ENCODE peak calls at places on chromosomes 16 and 17, in eight cellular contexts. L is CD4-positive, alpha-beta memory T cell; S is effector memory CD4-positive, alpha-beta T cell; P is neural progenitor cell; F is mesenchymal stem cell; A is tibial artery; Y is ovary; G is CD4-positive, CD25-positive, alpha-beta regulatory T cell. U is an unnamed sample. For H3K27me3, the result is how much of the 10 kb centered on the place peaks cover.

GRCh38 chr17:41785091-41785875 is 1.2 kb downstream of the JUP start:
- DNase-seq in F (peak), G (no peak), P (peak), A (no peak), L (no peak), S (no peak), Y (peak), U (peak)

GRCh38 chr17:9142772-9143494 is 121.6 kb downstream of the NTN1 start:
- DNase-seq in S (no peak), A (no peak), L (no peak), G (no peak), F (no peak), Y (no peak), P (no peak), U (peak)

GRCh38 chr17:20914658-20915057 is 128.2 kb downstream of the USP22 start:
- DNase-seq in F (no peak), Y (no peak), A (no peak), P (no peak), G (no peak), S (no peak), L (no peak), U (no peak)

GRCh38 chr16:27326738-27327585 is 13.2 kb downstream of the IL4R start:
- DNase-seq in Y (peak), L (peak), P (peak), A (peak), F (peak), S (peak), G (peak), U (peak)

GRCh38 chr17:75843577-75844529 is at the start of gene UNC13D:
- DNase-seq in Y (no peak), A (no peak), G (peak), S (peak), L (peak), P (no peak), F (no peak), U (peak)

GRCh38 chr16:87678618-87679017 is 76.3 kb downstream of the JPH3 start:
- DNase-seq in L (no peak), G (no peak), P (no peak), F (no peak), Y (no peak), S (no peak), A (no peak), U (no peak)

GRCh38 chr16:63230383-63230782 is 1194.1 kb upstream of the CDH8 start:
- DNase-seq in P (no peak), F (no peak), G (no peak), L (no peak), A (no peak), Y (no peak), S (no peak), U (no peak)

GRCh38 chr17:80002242-80002641 is 33.4 kb downstream of the TBC1D16 start:
- DNase-seq in Y (no peak), S (no peak), L (no peak), A (no peak), F (no peak), P (no peak), G (no peak), U (no peak)

GRCh38 chr16:19912445-19913305 is 28.0 kb upstream of the GPRC5B start:
- DNase-seq in A (no peak), L (no peak), S (no peak), G (no peak), P (no peak), Y (no peak), F (peak), U (no peak)

GRCh38 chr16:81261049-81261648 is 22.7 kb downstream of the BCO1 start:
- DNase-seq in Y (no peak), G (peak), A (no peak), P (no peak), S (no peak), F (no peak), L (peak), U (peak)

GRCh38 chr17:65531508-65532431 is 29.7 kb downstream of the AXIN2 start:
- DNase-seq in Y (peak), G (no peak), F (peak), L (no peak), S (no peak), P (peak), A (peak), U (peak)

GRCh38 chr16:67659675-67660563 is at the start of gene ACD:
- DNase-seq in F (peak), S (peak), A (peak), Y (peak), G (peak), P (peak), L (peak), U (peak)

GRCh38 chr16:10520869-10521578 is 59.4 kb downstream of the EMP2 start:
- DNase-seq in F (no peak), A (no peak), S (no peak), P (no peak), Y (no peak), G (no peak), L (no peak), U (no peak)

GRCh38 chr17:59534583-59534982 is 30.8 kb upstream of the DHX40 start:
- DNase-seq in P (peak), F (no peak), L (no peak), A (no peak), G (peak), S (no peak), Y (no peak), U (no peak)

GRCh38 chr17:75894049-75894742 is 2.6 kb downstream of the TRIM65 start:
- DNase-seq in P (peak), A (no peak), L (no peak), Y (no peak), F (no peak), G (no peak), S (no peak), U (no peak)

GRCh38 chr17:10295728-10296343 is 77.0 kb downstream of the MYH13 start:
- DNase-seq in G (peak), A (no peak), Y (peak), L (no peak), F (peak), S (no peak), P (peak), U (peak)

GRCh38 chr16:68707341-68708152 is 29.5 kb upstream of the CDH1 start:
- DNase-seq in G (no peak), L (no peak), P (peak), Y (no peak), F (peak), S (no peak), A (no peak), U (peak)

GRCh38 chr17:79461041-79461440 is 149.8 kb downstream of the RBFOX3 start:
- DNase-seq in G (no peak), L (no peak), F (no peak), P (no peak), S (no peak), Y (no peak), A (no peak), U (no peak)

GRCh38 chr16:77273-77806 is 685 bp upstream of the MPG start:
- DNase-seq in G (peak), Y (peak), F (peak), P (peak), L (peak), S (peak), A (peak), U (peak)

GRCh38 chr16:57873218-57873617 is 70.9 kb upstream of the KIFC3 start:
- DNase-seq in Y (no peak), L (no peak), F (no peak), G (no peak), S (no peak), P (peak), A (no peak), U (no peak)

GRCh38 chr17:46984892-46985291 is 5.8 kb upstream of the RPRML start:
- DNase-seq in S (no peak), G (no peak), A (no peak), Y (no peak), L (no peak), F (no peak), P (no peak), U (peak)

GRCh38 chr17:39838057-39838456 is 26.1 kb downstream of the IKZF3 start:
- DNase-seq in G (no peak), P (no peak), Y (no peak), L (no peak), F (no peak), A (no peak), S (no peak), U (no peak)

GRCh38 chr16:72848759-72849664 is 198.9 kb downstream of the ZFHX3 start:
- DNase-seq in G (no peak), A (peak), L (no peak), P (peak), F (peak), Y (peak), S (no peak), U (peak)

DNA sequence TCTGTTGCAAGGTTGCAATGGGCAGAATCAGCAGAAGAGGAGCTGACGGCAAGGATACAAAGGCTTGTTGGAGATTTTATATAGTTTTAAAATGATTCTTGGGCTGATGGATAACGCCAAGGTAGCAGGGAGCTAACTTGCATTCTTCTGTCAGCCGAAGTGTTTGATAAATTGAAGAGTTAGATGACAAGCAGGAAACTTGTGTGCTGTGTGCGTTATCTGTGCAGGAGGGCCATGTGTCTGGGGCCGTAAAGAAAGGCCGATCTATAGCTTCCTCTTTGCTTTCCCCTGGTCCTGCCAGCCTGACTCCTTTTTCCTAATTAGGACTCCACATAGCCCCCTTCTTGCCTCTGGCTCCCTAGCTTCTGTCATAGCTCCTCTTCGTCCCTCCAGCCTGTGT is 6.7 kb upstream of the WWOX start:
- DNase-seq in A (no peak), S (no peak), G (no peak), P (no peak), L (no peak), Y (no peak), F (no peak), U (no peak)
- H3K27me3 ChIP-seq in A (under half), S (under half), G (under half), P (under half), L (under half), Y (under half), F (under half), U (under half)

DNA sequence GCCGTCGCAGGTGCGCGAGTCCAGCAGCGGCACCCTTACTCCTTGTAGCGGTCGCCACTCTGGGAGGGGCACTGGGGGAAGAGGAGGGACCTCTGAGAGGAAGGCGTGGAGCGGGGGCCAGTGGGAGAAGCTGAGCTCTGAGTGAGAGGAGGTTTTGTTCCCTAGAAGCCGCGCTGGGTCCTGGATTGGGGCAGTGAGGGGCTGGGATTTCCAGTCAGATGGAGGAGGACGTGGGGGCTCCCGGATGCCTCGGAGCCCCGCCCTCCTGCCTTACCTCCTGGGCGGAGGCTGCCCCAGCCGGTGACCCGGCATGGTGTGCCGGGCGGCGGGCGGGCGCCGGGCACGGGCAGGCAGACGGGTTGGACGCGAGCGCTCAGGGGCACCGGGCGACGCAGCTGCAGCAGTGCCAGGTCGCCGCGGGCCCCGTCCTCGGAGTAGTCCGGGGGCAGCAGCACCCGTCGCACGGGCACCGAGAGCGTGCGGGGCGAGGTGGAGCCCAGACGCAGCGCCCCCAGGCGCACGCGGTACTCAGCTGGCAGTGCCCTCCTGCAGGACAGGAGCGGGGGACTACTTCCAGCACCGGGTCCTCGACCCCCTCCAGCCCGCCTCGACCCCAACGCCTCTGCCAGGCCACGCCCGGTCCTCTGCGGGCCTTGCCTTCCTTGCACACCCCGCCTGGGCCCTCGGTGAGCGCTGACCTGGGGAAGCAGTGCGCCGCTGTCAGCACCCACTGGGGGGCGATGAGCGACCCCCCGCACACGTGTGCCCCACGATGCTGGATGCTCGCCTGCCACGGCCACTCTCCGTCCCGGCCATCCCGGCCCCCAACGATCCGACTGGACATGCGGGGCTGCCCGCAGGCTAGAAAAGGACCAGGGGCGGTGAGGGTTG is 2.0 kb downstream of the PRSS33 start:
- DNase-seq in Y (peak), L (no peak), A (no peak), S (no peak), F (no peak), G (peak), P (no peak), U (peak)
- H3K27me3 ChIP-seq in Y (under half), L (under half), A (under half), S (under half), F (under half), G (under half), P (under half), U (under half)

DNA sequence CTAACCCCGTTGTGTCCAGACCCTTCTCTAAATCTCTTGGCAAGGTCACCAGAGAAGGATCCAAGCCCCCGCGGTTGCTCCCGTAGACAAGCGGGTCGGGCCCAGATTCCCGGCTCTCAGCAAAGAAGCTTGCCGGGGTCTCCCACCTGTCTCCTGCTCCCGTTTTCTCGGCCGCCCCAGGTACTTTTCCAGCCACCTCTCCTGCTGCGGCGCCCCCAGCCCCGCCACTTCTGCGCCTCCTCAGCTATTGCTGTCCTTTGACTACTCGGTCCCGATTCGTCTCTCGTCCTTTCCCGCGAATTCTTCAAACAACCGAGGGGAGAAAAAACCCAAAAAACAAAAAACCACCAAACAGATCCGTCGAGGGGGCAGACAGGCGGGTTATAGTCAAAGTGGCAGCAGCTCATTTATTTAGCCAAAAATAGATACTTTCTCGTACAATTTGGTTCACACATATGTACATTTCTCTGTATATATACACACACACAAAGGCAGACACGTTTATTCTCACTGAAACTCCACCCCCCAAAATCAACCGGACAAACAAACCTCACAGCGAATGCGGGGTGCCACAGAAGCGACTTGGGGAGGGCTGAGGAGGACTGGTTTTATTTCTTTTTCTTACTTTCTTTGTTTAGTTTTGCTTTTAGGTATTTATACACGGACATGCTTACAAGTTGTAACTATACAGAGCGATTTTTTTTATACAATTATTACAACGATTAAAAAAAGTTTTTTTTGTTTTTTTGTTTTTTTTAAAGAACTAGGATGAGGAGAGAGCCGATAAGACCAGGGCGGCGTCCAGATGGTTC is 3.5 kb downstream of the IRX3 start:
- DNase-seq in F (no peak), L (no peak), G (no peak), S (no peak), Y (no peak), A (peak), P (peak), U (no peak)
- H3K27me3 ChIP-seq in F (under half), L (under half), G (under half), S (under half), Y (under half), A (under half), P (half or more), U (under half)

GRCh38 chr16:53502331-53503269 is at the start of gene AKTIP:
- DNase-seq in A (no peak), L (peak), G (peak), S (no peak), F (peak), Y (peak), P (peak), U (peak)
- H3K27me3 ChIP-seq in A (under half), L (under half), G (under half), S (under half), F (under half), Y (under half), P (under half), U (under half)

DNA sequence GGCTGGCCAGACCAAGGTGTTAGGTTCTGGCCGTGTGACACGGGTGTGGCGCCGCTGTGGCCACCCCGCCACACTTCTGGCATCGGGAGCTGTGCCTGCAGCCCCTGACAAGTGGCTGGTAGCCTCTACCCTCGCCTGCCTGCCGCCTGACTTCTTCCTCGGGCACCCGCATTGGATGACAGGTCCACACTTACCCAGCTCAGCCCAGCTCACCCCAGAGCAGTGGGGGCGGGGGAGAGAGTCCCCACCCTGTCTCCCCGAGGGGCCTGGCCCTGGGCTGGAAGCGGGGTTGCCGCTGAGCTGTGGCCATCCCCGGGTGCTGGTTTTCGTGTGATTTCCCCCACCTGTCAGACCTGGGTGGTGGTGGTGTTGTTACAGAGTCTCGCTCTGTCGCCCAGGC is 53.9 kb upstream of the ACSF3 start:
- DNase-seq in S (no peak), G (no peak), L (no peak), A (no peak), P (no peak), Y (no peak), F (no peak), U (no peak)
- H3K27me3 ChIP-seq in S (under half), G (under half), L (under half), A (under half), P (under half), Y (under half), F (under half), U (under half)

GRCh38 chr17:13025687-13026086 is 7.9 kb upstream of the ELAC2 start:
- DNase-seq in S (no peak), L (no peak), Y (no peak), P (no peak), G (no peak), F (no peak), A (no peak), U (no peak)
- H3K27me3 ChIP-seq in S (under half), L (under half), Y (under half), P (under half), G (under half), F (under half), A (under half), U (under half)

DNA sequence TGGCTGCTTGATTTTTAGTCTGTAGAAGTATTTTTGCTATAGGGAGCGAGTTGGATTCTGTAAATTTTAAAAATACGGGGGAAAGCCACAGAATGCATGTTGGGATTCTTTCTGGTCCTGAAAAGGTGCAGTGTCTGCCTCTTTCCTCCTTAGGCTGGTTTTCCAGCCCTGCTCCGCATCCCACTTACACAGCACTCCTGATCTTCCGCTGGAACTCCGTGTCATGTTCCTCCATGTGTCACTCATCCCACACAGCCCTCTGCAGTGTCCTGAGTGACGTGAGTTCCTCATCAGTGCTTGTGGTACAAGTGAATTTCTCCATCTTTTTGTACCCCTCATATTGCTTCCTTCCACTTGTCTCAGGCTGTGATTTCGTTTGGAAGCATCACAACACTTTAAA is 34.5 kb downstream of the COX10 start:
- DNase-seq in G (no peak), P (no peak), L (no peak), F (no peak), S (no peak), A (no peak), Y (no peak), U (no peak)
- H3K27me3 ChIP-seq in G (under half), P (under half), L (under half), F (under half), S (under half), A (under half), Y (under half), U (under half)

GRCh38 chr17:58191259-58191896 is 1.1 kb upstream of the EPX start:
- DNase-seq in G (no peak), S (no peak), A (no peak), P (no peak), Y (no peak), L (no peak), F (no peak), U (no peak)
- H3K27me3 ChIP-seq in G (under half), S (under half), A (under half), P (under half), Y (under half), L (under half), F (under half), U (under half)

GRCh38 chr17:38562215-38562569 is 43.6 kb downstream of the SRCIN1 start:
- DNase-seq in F (no peak), L (no peak), P (no peak), G (no peak), S (no peak), A (no peak), Y (no peak), U (no peak)
- H3K27me3 ChIP-seq in F (half or more), L (half or more), P (half or more), G (under half), S (half or more), A (under half), Y (under half), U (under half)

GRCh38 chr17:81832608-81833159 is 407 bp downstream of the MCRIP1 start:
- DNase-seq in P (no peak), A (peak), G (peak), S (no peak), F (peak), L (peak), Y (peak), U (no peak)
- H3K27me3 ChIP-seq in P (under half), A (under half), G (under half), S (under half), F (under half), L (under half), Y (under half), U (under half)